ENCODE peak calls at places on chromosomes 16 and 17, in nine cellular contexts. One of them, this sample, is unnamed.

GRCh38 chr16:654034-654433 is 4.9 kb downstream of the WDR90 start:
- DNase-seq in SHP77: no peak
- DNase-seq in NCI-H187 treated with DMSO at 0.1 percent for 48 hours: no peak
- DNase-seq in OCI-LY7: no peak
- DNase-seq in AG09319: no peak
- DNase-seq in NCI-H748 treated with DMSO at 0.1 percent for 48 hours: no peak
- DNase-seq in cerebellar cortex: no peak
- DNase-seq in AML-193: no peak
- DNase-seq in KG1: no peak
- DNase-seq in this sample: no peak

GRCh38 chr16:17416461-17417221 is 54.1 kb downstream of the XYLT1 start:
- DNase-seq in SHP77: no peak
- DNase-seq in NCI-H187 treated with DMSO at 0.1 percent for 48 hours: no peak
- DNase-seq in OCI-LY7: peak
- DNase-seq in AG09319: no peak
- DNase-seq in NCI-H748 treated with DMSO at 0.1 percent for 48 hours: no peak
- DNase-seq in cerebellar cortex: no peak
- DNase-seq in AML-193: peak
- DNase-seq in KG1: no peak
- DNase-seq in this sample: no peak

GRCh38 chr17:45371414-45372324 is 54.8 kb upstream of the MAP3K14 start:
- DNase-seq in SHP77: no peak
- DNase-seq in NCI-H187 treated with DMSO at 0.1 percent for 48 hours: no peak
- DNase-seq in OCI-LY7: no peak
- DNase-seq in AG09319: peak
- DNase-seq in NCI-H748 treated with DMSO at 0.1 percent for 48 hours: no peak
- DNase-seq in cerebellar cortex: peak
- DNase-seq in AML-193: no peak
- DNase-seq in KG1: no peak
- DNase-seq in this sample: peak

GRCh38 chr16:56370185-56370584 is 55.2 kb downstream of the AMFR start:
- DNase-seq in SHP77: no peak
- DNase-seq in NCI-H187 treated with DMSO at 0.1 percent for 48 hours: no peak
- DNase-seq in OCI-LY7: no peak
- DNase-seq in AG09319: no peak
- DNase-seq in NCI-H748 treated with DMSO at 0.1 percent for 48 hours: no peak
- DNase-seq in cerebellar cortex: no peak
- DNase-seq in AML-193: no peak
- DNase-seq in KG1: no peak
- DNase-seq in this sample: no peak

GRCh38 chr17:79888009-79888540 is 48.8 kb upstream of the CBX4 start:
- DNase-seq in SHP77: no peak
- DNase-seq in NCI-H187 treated with DMSO at 0.1 percent for 48 hours: no peak
- DNase-seq in OCI-LY7: no peak
- DNase-seq in AG09319: no peak
- DNase-seq in NCI-H748 treated with DMSO at 0.1 percent for 48 hours: no peak
- DNase-seq in cerebellar cortex: no peak
- DNase-seq in AML-193: no peak
- DNase-seq in KG1: no peak
- DNase-seq in this sample: peak

GRCh38 chr17:81184596-81184995 is 18.6 kb upstream of the AATK start:
- DNase-seq in SHP77: no peak
- DNase-seq in NCI-H187 treated with DMSO at 0.1 percent for 48 hours: no peak
- DNase-seq in OCI-LY7: no peak
- DNase-seq in AG09319: no peak
- DNase-seq in NCI-H748 treated with DMSO at 0.1 percent for 48 hours: no peak
- DNase-seq in cerebellar cortex: no peak
- DNase-seq in AML-193: no peak
- DNase-seq in KG1: no peak
- DNase-seq in this sample: no peak

GRCh38 chr16:56195151-56195550 is 3.9 kb downstream of the GNAO1 start:
- DNase-seq in SHP77: no peak
- DNase-seq in NCI-H187 treated with DMSO at 0.1 percent for 48 hours: peak
- DNase-seq in OCI-LY7: no peak
- DNase-seq in AG09319: no peak
- DNase-seq in NCI-H748 treated with DMSO at 0.1 percent for 48 hours: no peak
- DNase-seq in cerebellar cortex: peak
- DNase-seq in AML-193: no peak
- DNase-seq in KG1: no peak
- DNase-seq in this sample: no peak

GRCh38 chr17:69478916-69479315 is 64.4 kb downstream of the MAP2K6 start:
- DNase-seq in SHP77: no peak
- DNase-seq in NCI-H187 treated with DMSO at 0.1 percent for 48 hours: no peak
- DNase-seq in OCI-LY7: no peak
- DNase-seq in AG09319: no peak
- DNase-seq in NCI-H748 treated with DMSO at 0.1 percent for 48 hours: no peak
- DNase-seq in cerebellar cortex: no peak
- DNase-seq in AML-193: no peak
- DNase-seq in KG1: no peak
- DNase-seq in this sample: no peak

GRCh38 chr17:79529661-79530081 is 81.2 kb downstream of the RBFOX3 start:
- DNase-seq in SHP77: no peak
- DNase-seq in NCI-H187 treated with DMSO at 0.1 percent for 48 hours: no peak
- DNase-seq in OCI-LY7: no peak
- DNase-seq in AG09319: no peak
- DNase-seq in NCI-H748 treated with DMSO at 0.1 percent for 48 hours: no peak
- DNase-seq in cerebellar cortex: peak
- DNase-seq in AML-193: no peak
- DNase-seq in KG1: no peak
- DNase-seq in this sample: no peak

GRCh38 chr17:52106638-52107261 is 51.8 kb downstream of the CA10 start:
- DNase-seq in SHP77: peak
- DNase-seq in NCI-H187 treated with DMSO at 0.1 percent for 48 hours: no peak
- DNase-seq in OCI-LY7: peak
- DNase-seq in AG09319: no peak
- DNase-seq in NCI-H748 treated with DMSO at 0.1 percent for 48 hours: peak
- DNase-seq in cerebellar cortex: peak
- DNase-seq in AML-193: peak
- DNase-seq in KG1: peak
- DNase-seq in this sample: no peak

GRCh38 chr17:78954684-78955083 is 25.0 kb downstream of the LGALS3BP start:
- DNase-seq in SHP77: no peak
- DNase-seq in NCI-H187 treated with DMSO at 0.1 percent for 48 hours: no peak
- DNase-seq in OCI-LY7: no peak
- DNase-seq in AG09319: no peak
- DNase-seq in NCI-H748 treated with DMSO at 0.1 percent for 48 hours: no peak
- DNase-seq in cerebellar cortex: no peak
- DNase-seq in AML-193: no peak
- DNase-seq in KG1: no peak
- DNase-seq in this sample: no peak

GRCh38 chr16:14003119-14003570 is 68.0 kb upstream of the MRTFB start:
- DNase-seq in SHP77: no peak
- DNase-seq in NCI-H187 treated with DMSO at 0.1 percent for 48 hours: no peak
- DNase-seq in OCI-LY7: peak
- DNase-seq in AG09319: no peak
- DNase-seq in NCI-H748 treated with DMSO at 0.1 percent for 48 hours: no peak
- DNase-seq in cerebellar cortex: peak
- DNase-seq in AML-193: peak
- DNase-seq in KG1: no peak
- DNase-seq in this sample: peak

GRCh38 chr16:10993649-10994048 is 49.3 kb downstream of the CLEC16A start:
- DNase-seq in SHP77: no peak
- DNase-seq in NCI-H187 treated with DMSO at 0.1 percent for 48 hours: no peak
- DNase-seq in OCI-LY7: no peak
- DNase-seq in AG09319: no peak
- DNase-seq in NCI-H748 treated with DMSO at 0.1 percent for 48 hours: no peak
- DNase-seq in cerebellar cortex: no peak
- DNase-seq in AML-193: no peak
- DNase-seq in KG1: no peak
- DNase-seq in this sample: no peak

GRCh38 chr17:79997004-79997673 is 38.5 kb downstream of the TBC1D16 start:
- DNase-seq in SHP77: no peak
- DNase-seq in NCI-H187 treated with DMSO at 0.1 percent for 48 hours: no peak
- DNase-seq in OCI-LY7: peak
- DNase-seq in AG09319: no peak
- DNase-seq in NCI-H748 treated with DMSO at 0.1 percent for 48 hours: no peak
- DNase-seq in cerebellar cortex: no peak
- DNase-seq in AML-193: peak
- DNase-seq in KG1: peak
- DNase-seq in this sample: no peak

GRCh38 chr17:81200695-81201580 is 21.8 kb downstream of the CEP131 start:
- DNase-seq in SHP77: peak
- DNase-seq in NCI-H187 treated with DMSO at 0.1 percent for 48 hours: no peak
- DNase-seq in OCI-LY7: peak
- DNase-seq in AG09319: peak
- DNase-seq in NCI-H748 treated with DMSO at 0.1 percent for 48 hours: no peak
- DNase-seq in cerebellar cortex: peak
- DNase-seq in AML-193: peak
- DNase-seq in KG1: peak
- DNase-seq in this sample: no peak

GRCh38 chr16:48812856-48813255 is 202.9 kb upstream of the N4BP1 start:
- DNase-seq in SHP77: no peak
- DNase-seq in NCI-H187 treated with DMSO at 0.1 percent for 48 hours: no peak
- DNase-seq in OCI-LY7: no peak
- DNase-seq in AG09319: no peak
- DNase-seq in NCI-H748 treated with DMSO at 0.1 percent for 48 hours: no peak
- DNase-seq in cerebellar cortex: no peak
- DNase-seq in AML-193: no peak
- DNase-seq in KG1: no peak
- DNase-seq in this sample: no peak

GRCh38 chr16:69688589-69688988 is 37.8 kb downstream of the NQO1 start:
- DNase-seq in SHP77: no peak
- DNase-seq in NCI-H187 treated with DMSO at 0.1 percent for 48 hours: no peak
- DNase-seq in OCI-LY7: no peak
- DNase-seq in AG09319: no peak
- DNase-seq in NCI-H748 treated with DMSO at 0.1 percent for 48 hours: no peak
- DNase-seq in cerebellar cortex: no peak
- DNase-seq in AML-193: no peak
- DNase-seq in KG1: no peak
- DNase-seq in this sample: no peak

GRCh38 chr17:14840616-14841231 is 424.4 kb downstream of the PMP22 start:
- DNase-seq in SHP77: no peak
- DNase-seq in NCI-H187 treated with DMSO at 0.1 percent for 48 hours: no peak
- DNase-seq in OCI-LY7: no peak
- DNase-seq in AG09319: no peak
- DNase-seq in NCI-H748 treated with DMSO at 0.1 percent for 48 hours: no peak
- DNase-seq in cerebellar cortex: no peak
- DNase-seq in AML-193: no peak
- DNase-seq in KG1: no peak
- DNase-seq in this sample: no peak

GRCh38 chr17:64148699-64149098 is 18.8 kb upstream of the ERN1 start:
- DNase-seq in SHP77: no peak
- DNase-seq in NCI-H187 treated with DMSO at 0.1 percent for 48 hours: no peak
- DNase-seq in OCI-LY7: peak
- DNase-seq in AG09319: no peak
- DNase-seq in NCI-H748 treated with DMSO at 0.1 percent for 48 hours: no peak
- DNase-seq in cerebellar cortex: no peak
- DNase-seq in AML-193: no peak
- DNase-seq in KG1: no peak
- DNase-seq in this sample: no peak

GRCh38 chr17:66459811-66460270 is 157.4 kb downstream of the PRKCA start:
- DNase-seq in SHP77: no peak
- DNase-seq in NCI-H187 treated with DMSO at 0.1 percent for 48 hours: no peak
- DNase-seq in OCI-LY7: no peak
- DNase-seq in AG09319: peak
- DNase-seq in NCI-H748 treated with DMSO at 0.1 percent for 48 hours: no peak
- DNase-seq in cerebellar cortex: peak
- DNase-seq in AML-193: peak
- DNase-seq in KG1: no peak
- DNase-seq in this sample: no peak

GRCh38 chr16:23996258-23996955 is 160.6 kb downstream of the PRKCB start:
- DNase-seq in SHP77: no peak
- DNase-seq in NCI-H187 treated with DMSO at 0.1 percent for 48 hours: no peak
- DNase-seq in OCI-LY7: no peak
- DNase-seq in AG09319: no peak
- DNase-seq in NCI-H748 treated with DMSO at 0.1 percent for 48 hours: no peak
- DNase-seq in cerebellar cortex: peak
- DNase-seq in AML-193: no peak
- DNase-seq in KG1: no peak
- DNase-seq in this sample: no peak

GRCh38 chr16:85690469-85691064 is 1.8 kb upstream of the GINS2 start:
- DNase-seq in SHP77: peak
- DNase-seq in NCI-H187 treated with DMSO at 0.1 percent for 48 hours: no peak
- DNase-seq in OCI-LY7: no peak
- DNase-seq in AG09319: no peak
- DNase-seq in NCI-H748 treated with DMSO at 0.1 percent for 48 hours: no peak
- DNase-seq in cerebellar cortex: no peak
- DNase-seq in AML-193: no peak
- DNase-seq in KG1: no peak
- DNase-seq in this sample: no peak

GRCh38 chr17:62892870-62893338 is 73.1 kb upstream of the TANC2 start:
- DNase-seq in SHP77: no peak
- DNase-seq in NCI-H187 treated with DMSO at 0.1 percent for 48 hours: no peak
- DNase-seq in OCI-LY7: no peak
- DNase-seq in AG09319: no peak
- DNase-seq in NCI-H748 treated with DMSO at 0.1 percent for 48 hours: no peak
- DNase-seq in cerebellar cortex: no peak
- DNase-seq in AML-193: peak
- DNase-seq in KG1: peak
- DNase-seq in this sample: no peak

GRCh38 chr17:48841395-48841831 is 10.6 kb downstream of the CALCOCO2 start:
- DNase-seq in SHP77: no peak
- DNase-seq in NCI-H187 treated with DMSO at 0.1 percent for 48 hours: no peak
- DNase-seq in OCI-LY7: peak
- DNase-seq in AG09319: no peak
- DNase-seq in NCI-H748 treated with DMSO at 0.1 percent for 48 hours: no peak
- DNase-seq in cerebellar cortex: peak
- DNase-seq in AML-193: peak
- DNase-seq in KG1: peak
- DNase-seq in this sample: no peak

This sample was measured in mesenteric fat pad.